ENCODE peak calls at places on chromosome 12, in six cellular contexts. I is keratinocyte; D is uterus; A is cardiac muscle cell; C is CD4-positive, alpha-beta memory T cell; M is heart right ventricle. Y is an unnamed sample. For H3K9me3, the result is how much of the 10 kb centered on the place peaks cover.

GRCh38 chr12:2165021-2165420 is 112.2 kb downstream of the CACNA1C start:
- DNase-seq in A (no peak), C (no peak), D (no peak), M (no peak), I (no peak), Y (no peak)

GRCh38 chr12:30719060-30719459 is 23.4 kb upstream of the IPO8 start:
- DNase-seq in A (no peak), C (no peak), M (no peak), D (no peak), I (no peak), Y (no peak)

GRCh38 chr12:81257952-81258551 is 180.2 kb downstream of the ACSS3 start:
- DNase-seq in I (no peak), M (no peak), C (no peak), D (no peak), A (peak), Y (peak)

GRCh38 chr12:107655281-107656065 is 30.1 kb upstream of the PWP1 start:
- DNase-seq in D (no peak), A (no peak), M (no peak), I (no peak), C (no peak), Y (no peak)

GRCh38 chr12:94793191-94793595 is 142.8 kb upstream of the TMCC3 start:
- DNase-seq in D (no peak), A (no peak), C (no peak), M (no peak), I (no peak), Y (no peak)

GRCh38 chr12:102120886-102121285 is 903 bp downstream of the PARPBP start:
- DNase-seq in I (no peak), D (no peak), M (no peak), C (no peak), A (no peak), Y (peak)

GRCh38 chr12:49872781-49873181 is 29.9 kb upstream of the BCDIN3D start:
- DNase-seq in I (no peak), A (no peak), C (no peak), M (no peak), D (peak), Y (no peak)

GRCh38 chr12:113214938-113215400 is 6.3 kb upstream of the TPCN1 start:
- DNase-seq in A (no peak), I (peak), M (peak), C (no peak), D (peak), Y (peak)

GRCh38 chr12:101642115-101643067 is 47.6 kb downstream of the MYBPC1 start:
- DNase-seq in C (no peak), D (no peak), A (peak), M (no peak), I (no peak), Y (no peak)

DNA sequence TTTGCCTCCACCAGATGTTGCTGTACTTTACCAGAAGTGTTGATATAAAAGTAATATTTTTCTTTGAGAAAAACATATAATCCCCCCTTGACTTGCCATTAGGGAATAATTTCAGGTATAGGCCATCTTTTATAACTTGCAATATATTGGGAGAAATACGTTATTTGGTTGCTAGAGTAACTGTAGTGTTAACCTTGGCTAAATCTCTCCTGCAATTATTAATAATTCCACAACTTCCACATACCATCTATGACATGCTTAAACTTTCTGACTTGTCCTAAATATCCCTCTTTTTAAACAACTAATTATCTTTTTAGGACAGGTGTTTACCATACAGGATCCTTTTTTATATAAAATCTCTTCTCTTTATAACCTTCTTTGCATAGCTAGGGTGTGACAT is 1048.2 kb downstream of the SLC16A7 start:
- DNase-seq in M (no peak), D (no peak), I (no peak), A (no peak), C (no peak), Y (peak)
- H3K9me3 ChIP-seq in M (under half), D (under half), I (under half), A (under half), C (under half), Y (under half)

GRCh38 chr12:4450551-4451112 is 5.0 kb upstream of the FGF6 start:
- DNase-seq in M (peak), A (peak), D (no peak), I (no peak), C (no peak), Y (no peak)

GRCh38 chr12:4451694-4452093 is 6.1 kb upstream of the FGF6 start:
- DNase-seq in M (no peak), C (no peak), D (no peak), A (no peak), I (no peak), Y (no peak)

GRCh38 chr12:4448943-4449861 is 3.6 kb upstream of the FGF6 start:
- DNase-seq in I (no peak), M (no peak), C (no peak), A (no peak), D (no peak), Y (no peak)

GRCh38 chr12:4448376-4448775 is 2.8 kb upstream of the FGF6 start:
- DNase-seq in I (no peak), D (no peak), C (no peak), M (no peak), A (no peak), Y (no peak)

GRCh38 chr12:4449862-4450222 is 4.2 kb upstream of the FGF6 start:
- DNase-seq in M (no peak), D (no peak), I (no peak), A (no peak), C (no peak), Y (no peak)
- H3K9me3 ChIP-seq in M (under half), D (under half), I (under half), A (under half), C (under half), Y (under half)

GRCh38 chr12:34166427-34167060 is 144.2 kb downstream of the ALG10 start:
- DNase-seq in M (no peak), A (no peak), I (no peak), D (no peak), C (no peak), Y (no peak)

GRCh38 chr12:34163443-34163842 is 141.1 kb downstream of the ALG10 start:
- DNase-seq in D (no peak), A (no peak), I (no peak), C (no peak), M (no peak), Y (no peak)
- H3K9me3 ChIP-seq in D (under half), A (under half), I (under half), C (under half), M (under half), Y (under half)

GRCh38 chr12:122139941-122140340 is 34.1 kb downstream of the IL31 start:
- DNase-seq in A (no peak), M (no peak), D (no peak), C (no peak), I (no peak), Y (no peak)

GRCh38 chr12:122140467-122141257 is 33.4 kb downstream of the IL31 start:
- DNase-seq in A (no peak), M (no peak), I (no peak), C (no peak), D (no peak), Y (no peak)

GRCh38 chr12:122138181-122138580 is 35.8 kb downstream of the IL31 start:
- DNase-seq in A (no peak), I (no peak), M (no peak), D (no peak), C (no peak), Y (no peak)

GRCh38 chr12:122138616-122139015 is 35.4 kb downstream of the IL31 start:
- DNase-seq in M (no peak), A (no peak), D (no peak), C (no peak), I (no peak), Y (no peak)

DNA sequence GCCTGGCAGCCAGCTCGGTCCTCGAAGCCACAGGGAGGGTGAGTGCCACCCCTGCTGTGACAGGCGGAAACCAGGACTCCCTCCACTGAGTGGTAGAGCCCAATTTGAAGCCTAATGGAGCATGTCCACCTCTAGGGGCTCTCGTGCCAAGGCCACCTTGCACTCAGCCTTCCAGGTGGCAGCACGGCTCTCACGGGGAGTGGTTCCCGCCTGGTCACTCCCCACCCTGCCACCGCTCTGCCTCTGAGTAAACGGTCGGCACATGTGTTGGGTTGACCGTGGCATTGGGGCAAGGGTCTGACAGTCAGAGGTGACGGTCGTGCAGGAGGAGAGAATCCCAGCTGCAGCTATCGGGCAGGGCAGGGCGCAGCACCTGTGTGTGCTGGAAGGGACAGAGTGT is 34.8 kb downstream of the IL31 start:
- DNase-seq in D (no peak), C (no peak), A (no peak), M (no peak), I (no peak), Y (no peak)
- H3K9me3 ChIP-seq in D (under half), C (under half), A (under half), M (under half), I (under half), Y (under half)

DNA sequence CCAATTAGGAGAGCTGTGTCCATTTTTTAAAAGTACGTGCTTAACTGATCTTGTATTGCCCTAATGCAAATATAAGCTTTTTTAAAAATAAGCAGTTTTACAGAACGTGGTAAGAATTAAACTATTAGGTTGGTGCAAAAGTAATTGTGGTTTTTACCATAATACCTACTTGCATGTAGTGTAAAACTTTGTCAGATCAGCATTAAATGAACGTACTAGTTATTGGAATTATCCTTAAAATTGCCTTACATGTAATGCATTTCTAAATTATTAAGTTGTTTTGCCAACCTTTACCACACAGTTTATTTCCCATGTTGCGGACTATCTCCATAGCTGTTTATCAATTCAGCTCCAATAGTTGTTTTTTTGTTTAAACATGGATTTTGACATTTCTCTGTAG is 10.9 kb downstream of the CAND1 start:
- DNase-seq in D (no peak), I (no peak), M (no peak), C (no peak), A (no peak), Y (no peak)
- H3K9me3 ChIP-seq in D (under half), I (under half), M (under half), C (under half), A (under half), Y (under half)